ENCODE peak calls at places on chromosome 9, in six cellular contexts. D, N, F, C, R and M are unnamed samples.

GRCh38 chr9:99466787-99467186 is 244.7 kb downstream of the SEC61B start:
- DNase-seq in D (no peak), N (no peak), F (no peak), C (no peak), R (no peak), M (no peak)

GRCh38 chr9:81416476-81417298 is 272.7 kb downstream of the TLE1 start:
- DNase-seq in D (no peak), N (no peak), F (no peak), C (no peak), R (no peak), M (no peak)

GRCh38 chr9:110808599-110808980 is 140.0 kb downstream of the MUSK start:
- DNase-seq in D (no peak), N (no peak), F (no peak), C (no peak), R (no peak), M (no peak)

GRCh38 chr9:137049544-137050449 is 3.8 kb upstream of the NPDC1 start:
- DNase-seq in D (no peak), N (no peak), F (peak), C (no peak), R (peak), M (no peak)

GRCh38 chr9:1018121-1018520 is 32.0 kb upstream of the DMRT2 start:
- DNase-seq in D (no peak), N (no peak), F (peak), C (peak), R (no peak), M (no peak)

GRCh38 chr9:79731483-79731882 is 159.7 kb downstream of the TLE4 start:
- DNase-seq in D (no peak), N (no peak), F (peak), C (no peak), R (no peak), M (no peak)

GRCh38 chr9:123763910-123764588 is 165.9 kb downstream of the DENND1A start:
- DNase-seq in D (no peak), N (no peak), F (peak), C (no peak), R (no peak), M (no peak)

GRCh38 chr9:124259273-124260078 is 1.7 kb downstream of the NEK6 start:
- DNase-seq in D (peak), N (peak), F (peak), C (peak), R (peak), M (no peak)

GRCh38 chr9:94672811-94673487 is 33.6 kb upstream of the FBP1 start:
- DNase-seq in D (no peak), N (no peak), F (peak), C (no peak), R (no peak), M (no peak)

GRCh38 chr9:123421211-123421585 is 65.2 kb downstream of the CRB2 start:
- DNase-seq in D (peak), N (no peak), F (no peak), C (no peak), R (no peak), M (peak)

GRCh38 chr9:6598249-6598725 is 47.2 kb downstream of the GLDC start:
- DNase-seq in D (no peak), N (no peak), F (peak), C (no peak), R (no peak), M (no peak)

GRCh38 chr9:38423939-38424843 is at the start of gene IGFBPL1:
- DNase-seq in D (no peak), N (no peak), F (no peak), C (peak), R (no peak), M (no peak)